ENCODE peak calls at places on chromosomes 16 and 17, in eight cellular contexts. W is head of caudate nucleus; O is activated naive CD4-positive, alpha-beta T cell; H is NT2/D1; V is mucosa of gallbladder; J is GM23248; I is cardiac septum; A is M059J. Z is an unnamed sample.

GRCh38 chr17:32909787-32910369 is 18.1 kb upstream of the TMEM98 start:
- DNase-seq in V (peak), A (peak), O (no peak), J (peak), W (peak), I (no peak), H (peak), Z (peak)

GRCh38 chr16:49441366-49441780 is 67.8 kb downstream of the C16orf78 start:
- DNase-seq in I (peak), W (no peak), O (no peak), J (no peak), A (no peak), V (peak), H (no peak), Z (no peak)

GRCh38 chr16:85928411-85928820 is 29.5 kb downstream of the IRF8 start:
- DNase-seq in H (no peak), J (peak), I (no peak), V (peak), A (no peak), O (no peak), W (no peak), Z (no peak)

GRCh38 chr17:72387487-72387886 is 266.7 kb downstream of the SOX9 start:
- DNase-seq in V (no peak), I (no peak), H (no peak), W (no peak), O (no peak), J (peak), A (peak), Z (no peak)

GRCh38 chr17:81926451-81927144 is 937 bp downstream of the MAFG start:
- DNase-seq in H (peak), J (peak), O (no peak), I (peak), W (peak), V (peak), A (peak), Z (peak)

GRCh38 chr17:81419886-81420768 is 24.9 kb downstream of the BAHCC1 start:
- DNase-seq in J (peak), O (no peak), H (no peak), I (no peak), A (no peak), W (no peak), V (peak), Z (no peak)

GRCh38 chr16:88570691-88571092 is 489 bp downstream of the ZC3H18 start:
- DNase-seq in O (no peak), H (no peak), A (peak), I (no peak), V (no peak), W (no peak), J (peak), Z (no peak)

GRCh38 chr17:55394357-55395021 is 27.1 kb downstream of the MMD start:
- DNase-seq in H (no peak), J (no peak), A (no peak), V (no peak), W (no peak), I (no peak), O (no peak), Z (no peak)

GRCh38 chr16:88754912-88755744 is 29.9 kb downstream of the PIEZO1 start:
- DNase-seq in V (no peak), I (no peak), W (peak), A (peak), O (no peak), H (peak), J (peak), Z (no peak)

GRCh38 chr17:46158323-46159296 is 34.6 kb downstream of the KANSL1 start:
- DNase-seq in H (no peak), O (no peak), V (no peak), W (no peak), J (no peak), A (no peak), I (no peak), Z (no peak)

GRCh38 chr17:37359682-37360188 is 16.1 kb upstream of the C17orf78 start:
- DNase-seq in W (no peak), O (no peak), V (peak), H (no peak), I (no peak), J (peak), A (no peak), Z (no peak)

GRCh38 chr16:29736112-29736511 is 9.7 kb downstream of the C16orf54 start:
- DNase-seq in V (no peak), H (no peak), J (no peak), I (no peak), W (no peak), O (no peak), A (no peak), Z (no peak)

GRCh38 chr16:49376206-49376605 is 2.6 kb downstream of the C16orf78 start:
- DNase-seq in H (no peak), O (no peak), W (no peak), J (no peak), A (no peak), V (no peak), I (no peak), Z (no peak)

GRCh38 chr17:31787857-31788570 is 71.0 kb downstream of the COPRS start:
- DNase-seq in O (no peak), A (peak), J (peak), I (no peak), W (no peak), V (peak), H (no peak), Z (no peak)

GRCh38 chr17:74521701-74522201 is 9.5 kb downstream of the CD300LB start:
- DNase-seq in J (no peak), I (peak), A (no peak), W (no peak), O (no peak), H (no peak), V (no peak), Z (no peak)

GRCh38 chr17:66939461-66940114 is 24.9 kb upstream of the CACNG4 start:
- DNase-seq in V (no peak), W (no peak), H (no peak), A (peak), I (peak), O (no peak), J (no peak), Z (no peak)

GRCh38 chr16:69859105-69859969 is 91.8 kb upstream of the CLEC18A start:
- DNase-seq in A (no peak), W (peak), V (peak), H (peak), I (no peak), O (no peak), J (no peak), Z (peak)

GRCh38 chr17:38852771-38853291 is 690 bp downstream of the RPL23 start:
- DNase-seq in J (peak), O (no peak), I (no peak), H (no peak), A (no peak), W (no peak), V (no peak), Z (no peak)

GRCh38 chr16:53933407-53933806 is 229.5 kb downstream of the FTO start:
- DNase-seq in I (no peak), H (no peak), J (no peak), O (no peak), W (no peak), A (no peak), V (no peak), Z (no peak)

GRCh38 chr17:514584-514983 is 162.0 kb upstream of the RPH3AL start:
- DNase-seq in W (no peak), A (no peak), H (no peak), V (no peak), O (no peak), I (no peak), J (no peak), Z (no peak)

GRCh38 chr17:17359271-17359670 is 56.1 kb downstream of the NT5M start:
- DNase-seq in I (no peak), W (no peak), O (no peak), V (no peak), A (no peak), H (no peak), J (no peak), Z (no peak)

GRCh38 chr17:20775331-20775730 is 195.8 kb downstream of the CDRT15L2 start:
- DNase-seq in I (no peak), A (no peak), H (no peak), O (no peak), V (no peak), J (no peak), W (no peak), Z (no peak)

GRCh38 chr17:31595666-31596381 is 204.3 kb downstream of the RAB11FIP4 start:
- DNase-seq in J (peak), W (no peak), H (no peak), V (no peak), O (no peak), A (peak), I (no peak), Z (no peak)

Z was measured in nucleus accumbens.